ENCODE peak calls at places on chromosomes 13 and 19, in seven cellular contexts. S is cerebellar cortex; V is breast epithelium; D is stimulated activated CD8-positive, alpha-beta memory T cell treated with anti-CD3 and anti-CD28 coated beads, Interleukin-15, amount 100 ng/mL, for 4 hours; I is cardiac muscle cell; L is smooth muscle cell of the brain vasculature; A is GM03348. J is an unnamed sample.

GRCh38 chr13:97367427-97367826 is 66.5 kb upstream of the RAP2A start:
- DNase-seq in L (no peak), V (no peak), S (no peak), I (peak), D (no peak), A (peak), J (no peak)

GRCh38 chr19:57887195-57887941 is 1.5 kb downstream of the ZNF814 start:
- DNase-seq in L (no peak), V (no peak), D (no peak), A (no peak), I (peak), S (no peak), J (no peak)

GRCh38 chr19:14055396-14055795 is 6.5 kb downstream of the PALM3 start:
- DNase-seq in V (no peak), S (no peak), L (no peak), A (no peak), I (no peak), D (no peak), J (no peak)

GRCh38 chr19:42203700-42204099 is 13.8 kb downstream of the DEDD2 start:
- DNase-seq in L (no peak), I (no peak), D (no peak), S (no peak), V (no peak), A (no peak), J (no peak)

GRCh38 chr13:57857945-57858344 is 226.4 kb downstream of the PCDH17 start:
- DNase-seq in D (no peak), L (no peak), A (no peak), S (peak), V (no peak), I (no peak), J (no peak)

GRCh38 chr13:30580852-30581502 is 36.7 kb upstream of the USPL1 start:
- DNase-seq in L (no peak), A (no peak), I (no peak), V (no peak), D (no peak), S (no peak), J (no peak)

GRCh38 chr13:37868691-37869505 is 674 bp downstream of the TRPC4 start:
- DNase-seq in A (peak), D (no peak), S (no peak), L (peak), I (peak), V (no peak), J (no peak)

GRCh38 chr19:52248256-52248655 is 21.1 kb upstream of the ZNF766 start:
- DNase-seq in I (peak), V (no peak), L (no peak), D (no peak), S (peak), A (peak), J (no peak)

GRCh38 chr19:15251749-15252397 is 19.6 kb upstream of the EPHX3 start:
- DNase-seq in I (peak), L (peak), A (peak), S (peak), D (no peak), V (no peak), J (no peak)

GRCh38 chr19:11560404-11560988 is 1.5 kb upstream of the ELOF1 start:
- DNase-seq in D (no peak), L (no peak), I (peak), V (no peak), S (peak), A (peak), J (peak)

GRCh38 chr19:49862411-49863253 is 4.7 kb downstream of the PNKP start:
- DNase-seq in D (no peak), V (no peak), I (no peak), S (no peak), L (no peak), A (no peak), J (no peak)

GRCh38 chr13:27080018-27080948 is 91.3 kb downstream of the USP12 start:
- DNase-seq in L (no peak), I (no peak), A (no peak), V (no peak), S (no peak), D (no peak), J (no peak)

GRCh38 chr13:49357694-49358093 is 86.2 kb downstream of the CAB39L start:
- DNase-seq in V (no peak), A (peak), I (no peak), L (no peak), D (no peak), S (no peak), J (no peak)

GRCh38 chr19:2049741-2050348 is 1.2 kb downstream of the MKNK2 start:
- DNase-seq in S (peak), V (peak), L (no peak), D (no peak), I (peak), A (peak), J (no peak)

GRCh38 chr13:113001251-113002140 is 32.5 kb downstream of the MCF2L start:
- DNase-seq in I (peak), A (no peak), D (no peak), L (peak), S (peak), V (peak), J (no peak)

GRCh38 chr19:3148503-3148902 is 12.7 kb downstream of the GNA15 start:
- DNase-seq in L (no peak), S (no peak), D (no peak), I (no peak), V (no peak), A (no peak), J (no peak)

GRCh38 chr19:45455707-45456499 is 11.9 kb upstream of the FOSB start:
- DNase-seq in I (peak), D (peak), V (peak), L (peak), A (peak), S (peak), J (peak)

GRCh38 chr19:56404705-56405056 is 549 bp downstream of the ZNF583 start:
- DNase-seq in A (no peak), I (no peak), V (no peak), D (no peak), S (no peak), L (no peak), J (no peak)

GRCh38 chr13:25062479-25062878 is 33.5 kb upstream of the PABPC3 start:
- DNase-seq in L (no peak), I (no peak), D (no peak), S (no peak), V (no peak), A (no peak), J (no peak)

GRCh38 chr19:11204943-11205349 is 7.6 kb upstream of the KANK2 start:
- DNase-seq in S (no peak), D (no peak), I (no peak), V (no peak), L (no peak), A (no peak), J (no peak)

GRCh38 chr13:39159393-39159792 is 121.1 kb downstream of the NHLRC3 start:
- DNase-seq in V (no peak), A (no peak), D (no peak), I (no peak), S (peak), L (no peak), J (no peak)

J was measured in Panc1.